ENCODE peak calls at places on chromosomes 11 and 22, in six cellular contexts. O is suprapubic skin, Z is K562, R is sigmoid colon, A is A549, L is H1. H is an unnamed sample.
A peak's percentile ranks its signal among the peaks of the same experiment; 100 is the strongest.

GRCh38 chr11:57638811-57639320 is 10.8 kb downstream of the YPEL4 start:
- DNase-seq in O (no peak), R (no peak), A (no peak), L (no peak), Z (no peak), H (no peak)

GRCh38 chr11:19352736-19353110 is 112.0 kb upstream of the E2F8 start:
- DNase-seq in A (no peak), O (no peak), R (no peak), L (no peak), Z (no peak), H (no peak)

GRCh38 chr11:112175596-112175947 is 260 bp downstream of the BCO2 start:
- DNase-seq in A (no peak), Z (no peak), R (no peak), O (no peak), L (no peak), H (no peak)

GRCh38 chr22:34105461-34106062 is 185.3 kb upstream of the LARGE1 start:
- DNase-seq in R (peak; percentile 76), A (peak; percentile 2), O (no peak), L (peak; percentile 51), Z (no peak), H (peak; percentile 56)

GRCh38 chr22:30026751-30027150 is 53.5 kb upstream of the HORMAD2 start:
- DNase-seq in R (no peak), O (no peak), Z (no peak), L (no peak), A (no peak), H (no peak)

GRCh38 chr11:24515632-24516031 is 18.8 kb downstream of the LUZP2 start:
- DNase-seq in O (no peak), R (no peak), A (no peak), L (no peak), Z (no peak), H (no peak)

GRCh38 chr11:72241290-72241781 is 2.6 kb downstream of the PHOX2A start:
- DNase-seq in O (no peak), L (no peak), A (no peak), R (peak; percentile 64), Z (no peak), H (no peak)

GRCh38 chr11:70579376-70579955 is 181.1 kb downstream of the CTTN start:
- DNase-seq in R (no peak), A (no peak), L (no peak), Z (no peak), O (peak; percentile 52), H (no peak)

GRCh38 chr22:40982482-40983385 is 31.6 kb downstream of the RBX1 start:
- DNase-seq in R (no peak), O (no peak), L (no peak), Z (no peak), A (no peak), H (no peak)

GRCh38 chr11:43935131-43935979 is 7.1 kb upstream of the C11orf96 start:
- DNase-seq in R (no peak), O (peak; percentile 48), L (no peak), Z (no peak), A (no peak), H (no peak)

GRCh38 chr22:27857441-27857840 is 55.9 kb upstream of the MN1 start:
- DNase-seq in A (no peak), Z (no peak), O (no peak), R (no peak), L (no peak), H (no peak)

GRCh38 chr11:69374110-69374981 is 80.4 kb downstream of the MYEOV start:
- DNase-seq in O (peak; percentile 57), R (peak; percentile 59), Z (no peak), L (no peak), A (no peak), H (no peak)

GRCh38 chr11:48041877-48042698 is 61.7 kb downstream of the PTPRJ start:
- DNase-seq in R (no peak), A (no peak), L (no peak), Z (no peak), O (no peak), H (no peak)

GRCh38 chr11:70696076-70696475 is 297.7 kb downstream of the CTTN start:
- DNase-seq in R (no peak), L (no peak), Z (no peak), O (no peak), A (no peak), H (no peak)

GRCh38 chr11:72584293-72584921 is 89.8 kb downstream of the PDE2A start:
- DNase-seq in Z (peak; percentile 74), O (peak; percentile 74), L (no peak), A (no peak), R (peak; percentile 83), H (peak; percentile 49)

GRCh38 chr11:29260939-29261705 is 755.7 kb downstream of the KCNA4 start:
- DNase-seq in R (no peak), O (no peak), L (no peak), Z (no peak), A (peak; percentile 15), H (no peak)

GRCh38 chr11:65915821-65916251 is 3.0 kb downstream of the C11orf68 start:
- DNase-seq in Z (no peak), A (peak; percentile 98), L (no peak), R (peak; percentile 97), O (peak; percentile 93), H (peak; percentile 59)

GRCh38 chr11:71491531-71492329 is 35.3 kb upstream of the KRTAP5-7 start:
- DNase-seq in A (no peak), L (no peak), Z (no peak), O (no peak), R (peak; percentile 53), H (no peak)

GRCh38 chr11:46127150-46127638 is 5.9 kb upstream of the PHF21A start:
- DNase-seq in R (no peak), Z (peak; percentile 63), O (no peak), A (peak; percentile 97), L (no peak), H (no peak)

GRCh38 chr22:22810018-22810427 is 77.6 kb upstream of the IGLL5 start:
- DNase-seq in L (no peak), A (peak; percentile 18), Z (peak; percentile 100), R (no peak), O (no peak), H (peak; percentile 15)

GRCh38 chr11:14687456-14687855 is 43.9 kb downstream of the PDE3B start:
- DNase-seq in Z (no peak), O (no peak), A (no peak), R (no peak), L (no peak), H (no peak)

GRCh38 chr22:49234459-49234858 is 593.2 kb downstream of the BRD1 start:
- DNase-seq in L (no peak), R (no peak), A (no peak), Z (no peak), O (peak; percentile 16), H (no peak)

GRCh38 chr11:86753376-86753775 is 47.0 kb upstream of the PRSS23 start:
- DNase-seq in L (no peak), O (no peak), R (no peak), Z (no peak), A (no peak), H (no peak)

GRCh38 chr11:84247931-84248330 is 961.8 kb upstream of the CCDC90B start:
- DNase-seq in A (no peak), Z (no peak), O (no peak), L (no peak), R (no peak), H (no peak)

GRCh38 chr11:45815747-45816146 is 10.8 kb downstream of the SLC35C1 start:
- DNase-seq in O (no peak), L (no peak), R (peak; percentile 18), A (peak; percentile 58), Z (peak; percentile 53), H (no peak)

GRCh38 chr11:72228229-72228843 is 3.8 kb downstream of the INPPL1 start:
- DNase-seq in Z (no peak), A (no peak), R (no peak), O (peak; percentile 61), L (no peak), H (no peak)

GRCh38 chr11:48104562-48104924 is 112.1 kb upstream of the OR4B1 start:
- DNase-seq in A (no peak), Z (no peak), O (no peak), L (no peak), R (no peak), H (no peak)

DNA sequence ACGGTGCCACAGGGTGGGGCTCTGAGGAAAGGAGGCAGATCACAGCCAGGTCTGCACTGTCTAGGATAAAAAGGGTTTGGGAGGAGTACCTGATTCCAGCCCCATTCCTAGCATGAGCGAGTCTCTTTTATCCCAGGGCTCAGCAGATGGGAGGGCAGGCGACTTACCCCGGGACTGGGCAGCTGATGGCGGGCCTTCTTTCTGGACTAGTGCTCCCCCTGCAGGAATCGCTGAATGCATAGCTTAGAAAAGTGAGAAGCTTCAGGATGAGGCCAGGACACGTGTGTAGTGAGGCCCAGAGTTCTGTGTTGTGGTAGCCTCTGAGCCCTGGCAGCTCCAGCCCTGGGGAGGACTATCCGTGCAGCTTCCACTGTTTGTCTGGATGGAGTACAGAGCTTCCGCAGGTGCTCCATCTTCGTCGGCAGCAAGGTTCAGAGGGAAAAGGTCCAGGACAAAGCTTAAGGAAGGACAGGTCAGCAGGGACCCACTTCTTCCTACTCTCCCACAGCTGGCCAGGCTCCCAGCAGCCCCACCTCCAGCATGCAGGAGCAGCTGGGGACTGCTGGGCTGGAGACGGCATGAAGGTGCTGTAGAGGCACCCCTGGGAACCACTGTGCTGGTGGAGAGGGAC is 30.4 kb downstream of the COMMD9 start:
- DNase-seq in R (peak; percentile 72), Z (peak; percentile 27), L (peak; percentile 36), A (peak; percentile 60), O (no peak), H (peak; percentile 45)
- TF ChIP-seq CTCF in R (no peak), Z (peak; percentile 79), L (peak; percentile 80), A (peak; percentile 68), O (no peak), H (peak; percentile 59)

GRCh38 chr11:128613300-128613995 is 26.1 kb upstream of the ETS1 start:
- DNase-seq in L (no peak), R (no peak), A (no peak), O (no peak), Z (no peak), H (no peak)
- H3K4me3 ChIP-seq in L (no peak overlapping the region), R (no peak overlapping the region), A (no peak overlapping the region), O (no peak overlapping the region), Z (no peak overlapping the region), H (no peak overlapping the region)

GRCh38 chr11:10806206-10806605 is 2.5 kb downstream of the EIF4G2 start:
- DNase-seq in O (no peak), L (no peak), R (no peak), Z (no peak), A (no peak), H (no peak)

GRCh38 chr11:10809373-10810199 is 860 bp upstream of the EIF4G2 start:
- DNase-seq in R (peak; percentile 77), O (no peak), A (peak; percentile 58), L (peak; percentile 34), Z (peak; percentile 37), H (peak; percentile 15)

GRCh38 chr11:10805741-10806140 is 3.0 kb downstream of the EIF4G2 start:
- DNase-seq in R (no peak), O (no peak), L (no peak), Z (no peak), A (no peak), H (no peak)

GRCh38 chr11:10807629-10808552 is 835 bp downstream of the EIF4G2 start:
- DNase-seq in A (no peak), L (no peak), R (peak; percentile 85), O (peak; percentile 85), Z (peak; percentile 50), H (peak; percentile 45)

GRCh38 chr11:10808553-10809372 is at the start of gene EIF4G2:
- DNase-seq in Z (peak; percentile 97), L (peak; percentile 97), O (peak; percentile 99), R (peak; percentile 99), A (peak; percentile 99), H (peak; percentile 95)
- TF ChIP-seq EP300 in Z (peak; percentile 12), L (no peak), O (no peak), R (no peak), A (no peak), H (no peak)

GRCh38 chr22:38718414-38718813 is 12.7 kb downstream of the GTPBP1 start:
- DNase-seq in L (no peak), A (peak; percentile 84), R (peak; percentile 78), O (no peak), Z (no peak), H (no peak)
- TF ChIP-seq CTCF in L (peak; percentile 24), A (no peak), R (peak; percentile 21), O (peak; percentile 86), Z (peak; percentile 18), H (peak; percentile 60)